ENCODE peak calls at places on chromosomes 3 and 15, in four cellular contexts. One of them, this sample, is unnamed.

GRCh38 chr15:36951747-36952247 is 148.6 kb downstream of the MEIS2 start:
- DNase-seq in GF-D8: no peak
- DNase-seq in activated CD4-positive, alpha-beta T cell treated with anti-CD3 and anti-CD28 coated beads, Interleukin-2, amount 50 U/mL, for 24 hours: no peak
- DNase-seq in OCI-LY7: no peak
- DNase-seq in this sample: no peak

GRCh38 chr15:84748274-84749110 is at the start of gene ZNF592:
- DNase-seq in GF-D8: peak
- DNase-seq in activated CD4-positive, alpha-beta T cell treated with anti-CD3 and anti-CD28 coated beads, Interleukin-2, amount 50 U/mL, for 24 hours: peak
- DNase-seq in OCI-LY7: peak
- DNase-seq in this sample: peak

GRCh38 chr3:30129765-30130164 is 476.6 kb upstream of the TGFBR2 start:
- DNase-seq in GF-D8: no peak
- DNase-seq in activated CD4-positive, alpha-beta T cell treated with anti-CD3 and anti-CD28 coated beads, Interleukin-2, amount 50 U/mL, for 24 hours: no peak
- DNase-seq in OCI-LY7: no peak
- DNase-seq in this sample: no peak

GRCh38 chr15:40048155-40048792 is 9.3 kb upstream of the SRP14 start:
- DNase-seq in GF-D8: peak
- DNase-seq in activated CD4-positive, alpha-beta T cell treated with anti-CD3 and anti-CD28 coated beads, Interleukin-2, amount 50 U/mL, for 24 hours: no peak
- DNase-seq in OCI-LY7: peak
- DNase-seq in this sample: peak

GRCh38 chr15:59131955-59132562 is 27.1 kb downstream of the CCNB2 start:
- DNase-seq in GF-D8: no peak
- DNase-seq in activated CD4-positive, alpha-beta T cell treated with anti-CD3 and anti-CD28 coated beads, Interleukin-2, amount 50 U/mL, for 24 hours: no peak
- DNase-seq in OCI-LY7: no peak
- DNase-seq in this sample: no peak

GRCh38 chr15:92430067-92430435 is 36.4 kb downstream of the ST8SIA2 start:
- DNase-seq in GF-D8: no peak
- DNase-seq in activated CD4-positive, alpha-beta T cell treated with anti-CD3 and anti-CD28 coated beads, Interleukin-2, amount 50 U/mL, for 24 hours: no peak
- DNase-seq in OCI-LY7: no peak
- DNase-seq in this sample: no peak

GRCh38 chr3:194422188-194422587 is 23.1 kb upstream of the GP5 start:
- DNase-seq in GF-D8: no peak
- DNase-seq in activated CD4-positive, alpha-beta T cell treated with anti-CD3 and anti-CD28 coated beads, Interleukin-2, amount 50 U/mL, for 24 hours: no peak
- DNase-seq in OCI-LY7: no peak
- DNase-seq in this sample: no peak

GRCh38 chr15:101320501-101321052 is 25.5 kb upstream of the SNRPA1 start:
- DNase-seq in GF-D8: peak
- DNase-seq in activated CD4-positive, alpha-beta T cell treated with anti-CD3 and anti-CD28 coated beads, Interleukin-2, amount 50 U/mL, for 24 hours: peak
- DNase-seq in OCI-LY7: no peak
- DNase-seq in this sample: peak

GRCh38 chr3:10006762-10007090 is 19.5 kb upstream of the FANCD2 start:
- DNase-seq in GF-D8: no peak
- DNase-seq in activated CD4-positive, alpha-beta T cell treated with anti-CD3 and anti-CD28 coated beads, Interleukin-2, amount 50 U/mL, for 24 hours: no peak
- DNase-seq in OCI-LY7: no peak
- DNase-seq in this sample: no peak

GRCh38 chr3:84978833-84979232 is 20.0 kb downstream of the CADM2 start:
- DNase-seq in GF-D8: no peak
- DNase-seq in activated CD4-positive, alpha-beta T cell treated with anti-CD3 and anti-CD28 coated beads, Interleukin-2, amount 50 U/mL, for 24 hours: no peak
- DNase-seq in OCI-LY7: no peak
- DNase-seq in this sample: no peak

GRCh38 chr15:36912311-36912712 is 188.0 kb downstream of the MEIS2 start:
- DNase-seq in GF-D8: no peak
- DNase-seq in activated CD4-positive, alpha-beta T cell treated with anti-CD3 and anti-CD28 coated beads, Interleukin-2, amount 50 U/mL, for 24 hours: no peak
- DNase-seq in OCI-LY7: no peak
- DNase-seq in this sample: no peak

GRCh38 chr3:1987983-1988382 is 110.7 kb upstream of the CNTN4 start:
- DNase-seq in GF-D8: no peak
- DNase-seq in activated CD4-positive, alpha-beta T cell treated with anti-CD3 and anti-CD28 coated beads, Interleukin-2, amount 50 U/mL, for 24 hours: no peak
- DNase-seq in OCI-LY7: no peak
- DNase-seq in this sample: peak

GRCh38 chr3:50806806-50807205 is 132.1 kb downstream of the DOCK3 start:
- DNase-seq in GF-D8: no peak
- DNase-seq in activated CD4-positive, alpha-beta T cell treated with anti-CD3 and anti-CD28 coated beads, Interleukin-2, amount 50 U/mL, for 24 hours: no peak
- DNase-seq in OCI-LY7: no peak
- DNase-seq in this sample: no peak

GRCh38 chr3:44555753-44556152 is 760 bp downstream of the ZKSCAN7 start:
- DNase-seq in GF-D8: no peak
- DNase-seq in activated CD4-positive, alpha-beta T cell treated with anti-CD3 and anti-CD28 coated beads, Interleukin-2, amount 50 U/mL, for 24 hours: no peak
- DNase-seq in OCI-LY7: no peak
- DNase-seq in this sample: peak

GRCh38 chr3:26963356-26963742 is 340.8 kb downstream of the LRRC3B start:
- DNase-seq in GF-D8: no peak
- DNase-seq in activated CD4-positive, alpha-beta T cell treated with anti-CD3 and anti-CD28 coated beads, Interleukin-2, amount 50 U/mL, for 24 hours: no peak
- DNase-seq in OCI-LY7: no peak
- DNase-seq in this sample: no peak

GRCh38 chr3:102979682-102980378 is 545.0 kb downstream of the ZPLD1 start:
- DNase-seq in GF-D8: no peak
- DNase-seq in activated CD4-positive, alpha-beta T cell treated with anti-CD3 and anti-CD28 coated beads, Interleukin-2, amount 50 U/mL, for 24 hours: no peak
- DNase-seq in OCI-LY7: no peak
- DNase-seq in this sample: no peak

GRCh38 chr15:74482661-74483060 is 21.7 kb upstream of the UBL7 start:
- DNase-seq in GF-D8: no peak
- DNase-seq in activated CD4-positive, alpha-beta T cell treated with anti-CD3 and anti-CD28 coated beads, Interleukin-2, amount 50 U/mL, for 24 hours: no peak
- DNase-seq in OCI-LY7: peak
- DNase-seq in this sample: no peak

GRCh38 chr3:187044871-187045552 is 94.3 kb downstream of the RPL39L start:
- DNase-seq in GF-D8: no peak
- DNase-seq in activated CD4-positive, alpha-beta T cell treated with anti-CD3 and anti-CD28 coated beads, Interleukin-2, amount 50 U/mL, for 24 hours: no peak
- DNase-seq in OCI-LY7: no peak
- DNase-seq in this sample: no peak

GRCh38 chr3:49903451-49904424 is at the start of gene MST1R:
- DNase-seq in GF-D8: no peak
- DNase-seq in activated CD4-positive, alpha-beta T cell treated with anti-CD3 and anti-CD28 coated beads, Interleukin-2, amount 50 U/mL, for 24 hours: peak
- DNase-seq in OCI-LY7: no peak
- DNase-seq in this sample: peak

GRCh38 chr3:146865175-146865755 is 260.1 kb upstream of the PLSCR5 start:
- DNase-seq in GF-D8: no peak
- DNase-seq in activated CD4-positive, alpha-beta T cell treated with anti-CD3 and anti-CD28 coated beads, Interleukin-2, amount 50 U/mL, for 24 hours: no peak
- DNase-seq in OCI-LY7: no peak
- DNase-seq in this sample: no peak

GRCh38 chr3:135084976-135085375 is 289.9 kb downstream of the EPHB1 start:
- DNase-seq in GF-D8: no peak
- DNase-seq in activated CD4-positive, alpha-beta T cell treated with anti-CD3 and anti-CD28 coated beads, Interleukin-2, amount 50 U/mL, for 24 hours: no peak
- DNase-seq in OCI-LY7: no peak
- DNase-seq in this sample: no peak

GRCh38 chr3:72973786-72974185 is 22.8 kb upstream of the PPP4R2 start:
- DNase-seq in GF-D8: no peak
- DNase-seq in activated CD4-positive, alpha-beta T cell treated with anti-CD3 and anti-CD28 coated beads, Interleukin-2, amount 50 U/mL, for 24 hours: no peak
- DNase-seq in OCI-LY7: no peak
- DNase-seq in this sample: no peak